ENCODE peak calls at places on chromosomes 12 and 14, in four cellular contexts. One of them, this sample, is unnamed.
A peak's percentile ranks its signal among the peaks of the same experiment; 100 is the strongest.

GRCh38 chr12:79643821-79644220 is 46.9 kb downstream of the PAWR start:
- DNase-seq in vagina: no peak
- DNase-seq in thyroid gland: no peak
- DNase-seq in CD8-positive, alpha-beta T cell: no peak
- DNase-seq in this sample: no peak

GRCh38 chr12:131835616-131836171 is 7.5 kb downstream of the MMP17 start:
- DNase-seq in CD8-positive, alpha-beta T cell: no peak
- DNase-seq in thyroid gland: no peak
- DNase-seq in vagina: no peak
- DNase-seq in this sample: no peak

GRCh38 chr12:15154108-15154507 is 67.1 kb downstream of the RERG start:
- DNase-seq in CD8-positive, alpha-beta T cell: no peak
- DNase-seq in thyroid gland: no peak
- DNase-seq in vagina: no peak
- DNase-seq in this sample: no peak

GRCh38 chr12:127191124-127191523 is 1075.8 kb upstream of the TMEM132C start:
- DNase-seq in CD8-positive, alpha-beta T cell: no peak
- DNase-seq in thyroid gland: no peak
- DNase-seq in vagina: no peak
- DNase-seq in this sample: no peak

GRCh38 chr12:113189361-113189760 is 3.8 kb downstream of the RITA1 start:
- DNase-seq in CD8-positive, alpha-beta T cell: no peak
- DNase-seq in vagina: no peak
- DNase-seq in thyroid gland: no peak
- DNase-seq in this sample: no peak

GRCh38 chr14:55954108-55954507 is 164.1 kb upstream of the PELI2 start:
- DNase-seq in CD8-positive, alpha-beta T cell: no peak
- DNase-seq in thyroid gland: no peak
- DNase-seq in vagina: no peak
- DNase-seq in this sample: no peak

GRCh38 chr14:59126714-59127436 is 61.6 kb upstream of the DAAM1 start:
- DNase-seq in CD8-positive, alpha-beta T cell: peak; percentile 18
- DNase-seq in thyroid gland: peak; percentile 16
- DNase-seq in vagina: no peak
- DNase-seq in this sample: no peak

GRCh38 chr12:31832740-31833540 is 104.1 kb upstream of the AMN1 start:
- DNase-seq in vagina: no peak
- DNase-seq in CD8-positive, alpha-beta T cell: peak; percentile 26
- DNase-seq in thyroid gland: no peak
- DNase-seq in this sample: no peak

GRCh38 chr12:29278673-29279420 is 102.1 kb downstream of the ERGIC2 start:
- DNase-seq in vagina: no peak
- DNase-seq in CD8-positive, alpha-beta T cell: no peak
- DNase-seq in thyroid gland: no peak
- DNase-seq in this sample: no peak

GRCh38 chr12:126668961-126669360 is 1598.0 kb upstream of the TMEM132C start:
- DNase-seq in CD8-positive, alpha-beta T cell: no peak
- DNase-seq in thyroid gland: no peak
- DNase-seq in vagina: no peak
- DNase-seq in this sample: no peak

GRCh38 chr14:79861111-79861510 is 350.2 kb downstream of the DIO2 start:
- DNase-seq in vagina: no peak
- DNase-seq in thyroid gland: no peak
- DNase-seq in CD8-positive, alpha-beta T cell: no peak
- DNase-seq in this sample: no peak

GRCh38 chr12:38155526-38156496 is 160.8 kb upstream of the ALG10B start:
- DNase-seq in CD8-positive, alpha-beta T cell: no peak
- DNase-seq in thyroid gland: no peak
- DNase-seq in vagina: peak; percentile 83
- DNase-seq in this sample: peak; percentile 56

GRCh38 chr12:14167005-14167628 is 185.7 kb upstream of the GRIN2B start:
- DNase-seq in thyroid gland: peak; percentile 23
- DNase-seq in CD8-positive, alpha-beta T cell: peak; percentile 42
- DNase-seq in vagina: no peak
- DNase-seq in this sample: no peak

GRCh38 chr14:104673481-104673880 is 15.9 kb upstream of the INF2 start:
- DNase-seq in CD8-positive, alpha-beta T cell: no peak
- DNase-seq in thyroid gland: no peak
- DNase-seq in vagina: no peak
- DNase-seq in this sample: no peak

GRCh38 chr12:6201199-6201608 is 1.0 kb downstream of the CD9 start:
- DNase-seq in CD8-positive, alpha-beta T cell: no peak
- DNase-seq in thyroid gland: peak; percentile 77
- DNase-seq in vagina: no peak
- DNase-seq in this sample: peak; percentile 77

GRCh38 chr12:47268501-47269459 is 189.0 kb upstream of the AMIGO2 start:
- DNase-seq in CD8-positive, alpha-beta T cell: no peak
- DNase-seq in thyroid gland: no peak
- DNase-seq in vagina: no peak
- DNase-seq in this sample: no peak

GRCh38 chr14:93716410-93717221 is 71.7 kb downstream of the PRIMA1 start:
- DNase-seq in thyroid gland: no peak
- DNase-seq in CD8-positive, alpha-beta T cell: no peak
- DNase-seq in vagina: peak; percentile 81
- DNase-seq in this sample: no peak

GRCh38 chr12:74890237-74890599 is 319.4 kb downstream of the KCNC2 start:
- DNase-seq in CD8-positive, alpha-beta T cell: no peak
- DNase-seq in vagina: no peak
- DNase-seq in thyroid gland: no peak
- DNase-seq in this sample: no peak

GRCh38 chr14:71636076-71636475 is 296.2 kb upstream of the RGS6 start:
- DNase-seq in vagina: no peak
- DNase-seq in thyroid gland: no peak
- DNase-seq in CD8-positive, alpha-beta T cell: no peak
- DNase-seq in this sample: no peak

GRCh38 chr14:90831821-90832220 is 15.6 kb upstream of the TTC7B start:
- DNase-seq in thyroid gland: no peak
- DNase-seq in CD8-positive, alpha-beta T cell: no peak
- DNase-seq in vagina: no peak
- DNase-seq in this sample: peak; percentile 48

GRCh38 chr12:30567082-30567481 is 128.6 kb downstream of the IPO8 start:
- DNase-seq in CD8-positive, alpha-beta T cell: no peak
- DNase-seq in vagina: no peak
- DNase-seq in thyroid gland: no peak
- DNase-seq in this sample: no peak

GRCh38 chr12:68495666-68496065 is 115.0 kb upstream of the RAP1B start:
- DNase-seq in vagina: no peak
- DNase-seq in thyroid gland: no peak
- DNase-seq in CD8-positive, alpha-beta T cell: no peak
- DNase-seq in this sample: no peak

GRCh38 chr14:100522616-100523021 is 64.6 kb downstream of the BEGAIN start:
- DNase-seq in CD8-positive, alpha-beta T cell: no peak
- DNase-seq in vagina: no peak
- DNase-seq in thyroid gland: no peak
- DNase-seq in this sample: peak; percentile 51

GRCh38 chr12:17017402-17017801 is 411.4 kb upstream of the LMO3 start:
- DNase-seq in vagina: no peak
- DNase-seq in thyroid gland: no peak
- DNase-seq in CD8-positive, alpha-beta T cell: no peak
- DNase-seq in this sample: no peak

GRCh38 chr14:54722791-54723432 is 156.0 kb downstream of the SAMD4A start:
- DNase-seq in thyroid gland: no peak
- DNase-seq in vagina: no peak
- DNase-seq in CD8-positive, alpha-beta T cell: no peak
- DNase-seq in this sample: no peak

GRCh38 chr12:12108441-12109058 is 37.8 kb downstream of the BCL2L14 start:
- DNase-seq in thyroid gland: no peak
- DNase-seq in CD8-positive, alpha-beta T cell: no peak
- DNase-seq in vagina: no peak
- DNase-seq in this sample: no peak

GRCh38 chr12:62604856-62605255 is 138.2 kb downstream of the MON2 start:
- DNase-seq in thyroid gland: peak; percentile 34
- DNase-seq in vagina: no peak
- DNase-seq in CD8-positive, alpha-beta T cell: peak; percentile 21
- DNase-seq in this sample: no peak

GRCh38 chr12:99281277-99281676 is 366.3 kb upstream of the GARIN6 start:
- DNase-seq in vagina: no peak
- DNase-seq in CD8-positive, alpha-beta T cell: no peak
- DNase-seq in thyroid gland: no peak
- DNase-seq in this sample: no peak

GRCh38 chr14:65461730-65462129 is 49.2 kb downstream of the FUT8 start:
- DNase-seq in vagina: no peak
- DNase-seq in thyroid gland: no peak
- DNase-seq in CD8-positive, alpha-beta T cell: no peak
- DNase-seq in this sample: no peak

GRCh38 chr14:95774265-95775160 is 60.6 kb upstream of the TCL1A start:
- DNase-seq in CD8-positive, alpha-beta T cell: peak; percentile 51
- DNase-seq in thyroid gland: peak; percentile 23
- DNase-seq in vagina: no peak
- DNase-seq in this sample: no peak

GRCh38 chr12:100741084-100741711 is 53.4 kb upstream of the ANO4 start:
- DNase-seq in CD8-positive, alpha-beta T cell: no peak
- DNase-seq in vagina: no peak
- DNase-seq in thyroid gland: no peak
- DNase-seq in this sample: no peak

GRCh38 chr12:65529771-65530435 is 251.4 kb downstream of the MSRB3 start:
- DNase-seq in CD8-positive, alpha-beta T cell: no peak
- DNase-seq in vagina: no peak
- DNase-seq in thyroid gland: no peak
- DNase-seq in this sample: no peak

GRCh38 chr14:33646692-33647260 is 304.1 kb downstream of the EGLN3 start:
- DNase-seq in thyroid gland: no peak
- DNase-seq in vagina: no peak
- DNase-seq in CD8-positive, alpha-beta T cell: no peak
- DNase-seq in this sample: no peak

GRCh38 chr12:71041481-71041880 is 116.3 kb downstream of the TSPAN8 start:
- DNase-seq in CD8-positive, alpha-beta T cell: no peak
- DNase-seq in vagina: no peak
- DNase-seq in thyroid gland: no peak
- DNase-seq in this sample: no peak

GRCh38 chr12:47990351-47991105 is 13.7 kb downstream of the COL2A1 start:
- DNase-seq in thyroid gland: no peak
- DNase-seq in CD8-positive, alpha-beta T cell: peak; percentile 45
- DNase-seq in vagina: no peak
- DNase-seq in this sample: no peak

GRCh38 chr12:3680919-3681594 is 71.9 kb downstream of the CRACR2A start:
- DNase-seq in thyroid gland: peak; percentile 71
- DNase-seq in vagina: no peak
- DNase-seq in CD8-positive, alpha-beta T cell: no peak
- DNase-seq in this sample: no peak
- TF ChIP-seq CTCF in thyroid gland: peak; percentile 18
- TF ChIP-seq CTCF in vagina: no peak
- TF ChIP-seq CTCF in CD8-positive, alpha-beta T cell: no peak
- TF ChIP-seq CTCF in this sample: no peak

GRCh38 chr12:43396671-43397070 is 155.3 kb downstream of the ADAMTS20 start:
- DNase-seq in thyroid gland: no peak
- DNase-seq in CD8-positive, alpha-beta T cell: no peak
- DNase-seq in vagina: no peak
- DNase-seq in this sample: no peak

GRCh38 chr12:43406797-43407196 is 145.2 kb downstream of the ADAMTS20 start:
- DNase-seq in vagina: no peak
- DNase-seq in CD8-positive, alpha-beta T cell: no peak
- DNase-seq in thyroid gland: no peak
- DNase-seq in this sample: no peak

GRCh38 chr12:43402431-43402830 is 149.6 kb downstream of the ADAMTS20 start:
- DNase-seq in CD8-positive, alpha-beta T cell: no peak
- DNase-seq in vagina: no peak
- DNase-seq in thyroid gland: no peak
- DNase-seq in this sample: no peak

GRCh38 chr12:43401096-43401495 is 150.9 kb downstream of the ADAMTS20 start:
- DNase-seq in thyroid gland: no peak
- DNase-seq in vagina: no peak
- DNase-seq in CD8-positive, alpha-beta T cell: no peak
- DNase-seq in this sample: no peak
- H3K4me3 ChIP-seq in thyroid gland: no peak overlapping the region
- H3K4me3 ChIP-seq in vagina: no peak overlapping the region
- H3K4me3 ChIP-seq in CD8-positive, alpha-beta T cell: no peak overlapping the region
- H3K4me3 ChIP-seq in this sample: no peak overlapping the region

GRCh38 chr14:72891666-72892102 is 2.2 kb downstream of the DPF3 start:
- DNase-seq in CD8-positive, alpha-beta T cell: no peak
- DNase-seq in thyroid gland: no peak
- DNase-seq in vagina: no peak
- DNase-seq in this sample: no peak

GRCh38 chr14:72887514-72887913 is 6.4 kb downstream of the DPF3 start:
- DNase-seq in vagina: no peak
- DNase-seq in thyroid gland: no peak
- DNase-seq in CD8-positive, alpha-beta T cell: no peak
- DNase-seq in this sample: no peak

GRCh38 chr14:72888636-72889201 is 5.2 kb downstream of the DPF3 start:
- DNase-seq in thyroid gland: no peak
- DNase-seq in vagina: no peak
- DNase-seq in CD8-positive, alpha-beta T cell: no peak
- DNase-seq in this sample: no peak

GRCh38 chr14:72889366-72889765 is 4.5 kb downstream of the DPF3 start:
- DNase-seq in CD8-positive, alpha-beta T cell: no peak
- DNase-seq in vagina: no peak
- DNase-seq in thyroid gland: no peak
- DNase-seq in this sample: no peak

DNA sequence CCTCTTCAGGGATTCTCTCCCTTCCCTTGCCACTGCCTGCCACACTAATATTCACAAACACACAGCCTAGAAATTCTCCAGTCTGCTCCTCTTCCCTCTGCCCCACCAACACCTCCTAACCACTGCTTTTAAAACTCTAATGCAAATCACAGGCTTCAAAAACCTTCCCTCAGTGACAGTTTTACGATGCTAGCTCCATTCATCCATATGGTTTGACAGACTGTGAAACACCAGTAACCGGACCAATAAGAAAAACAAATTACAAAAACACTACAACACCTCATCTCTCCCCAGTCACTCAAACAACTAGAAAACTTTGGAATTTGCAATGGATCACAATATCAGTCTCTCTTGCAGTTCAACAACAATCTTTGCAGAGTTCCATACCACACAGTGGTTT is 5.7 kb downstream of the DPF3 start:
- DNase-seq in thyroid gland: no peak
- DNase-seq in vagina: no peak
- DNase-seq in CD8-positive, alpha-beta T cell: no peak
- DNase-seq in this sample: no peak
- H3K4me1 ChIP-seq in thyroid gland: peaks cover 3% of the 10 kb centered on the region
- H3K4me1 ChIP-seq in vagina: peaks cover 17% of the 10 kb centered on the region
- H3K4me1 ChIP-seq in CD8-positive, alpha-beta T cell: peaks cover 13% of the 10 kb centered on the region
- H3K4me1 ChIP-seq in this sample: peaks cover 11% of the 10 kb centered on the region

DNA sequence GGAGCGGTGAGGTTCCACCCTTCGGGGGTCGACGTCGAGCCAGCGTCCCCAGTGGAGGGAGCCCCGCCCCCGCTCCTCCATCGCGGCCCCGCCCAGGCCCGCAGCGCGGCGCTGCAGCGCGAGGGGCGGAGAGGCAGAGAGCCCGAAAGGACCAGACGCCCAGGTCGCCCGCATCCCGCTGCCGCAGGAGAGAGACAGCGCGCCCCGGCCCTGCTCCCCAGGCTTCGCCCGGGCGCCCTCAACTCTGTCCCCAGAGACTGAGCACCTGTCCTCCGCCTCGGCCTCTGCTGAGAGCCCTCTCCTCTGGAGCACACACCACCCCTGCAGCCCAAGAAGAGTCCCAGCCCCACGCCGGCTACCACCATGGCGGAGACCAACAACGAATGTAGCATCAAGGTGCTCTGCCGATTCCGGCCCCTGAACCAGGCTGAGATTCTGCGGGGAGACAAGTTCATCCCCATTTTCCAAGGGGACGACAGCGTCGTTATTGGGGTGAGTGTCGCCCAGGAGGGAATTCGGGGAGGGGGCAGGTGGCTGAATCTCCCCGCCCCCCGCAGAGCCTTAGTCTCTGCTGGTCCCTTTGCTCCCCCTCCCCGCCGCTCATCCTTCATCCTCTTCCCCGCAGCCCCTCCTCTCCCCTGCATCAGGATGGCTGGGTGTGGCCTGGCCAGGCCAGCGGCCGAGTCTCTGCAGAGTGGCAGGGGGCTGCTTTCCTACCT is at the start of gene KIF5A:
- DNase-seq in vagina: no peak
- DNase-seq in CD8-positive, alpha-beta T cell: peak; percentile 57
- DNase-seq in thyroid gland: peak; percentile 30
- DNase-seq in this sample: peak; percentile 68
- TF ChIP-seq CTCF in vagina: no peak
- TF ChIP-seq CTCF in CD8-positive, alpha-beta T cell: no peak
- TF ChIP-seq CTCF in thyroid gland: no peak
- TF ChIP-seq CTCF in this sample: no peak